ENCODE peak calls at places on chromosome 1, in seven cellular contexts. One of them, this sample, is unnamed.

GRCh38 chr1:203039609-203040517 is 13.6 kb downstream of the PPFIA4 start:
- DNase-seq in A172: no peak
- DNase-seq in HFFc6: no peak
- DNase-seq in neuronal stem cell: no peak
- DNase-seq in choroid plexus epithelial cell: no peak
- DNase-seq in stimulated activated effector memory CD8-positive, alpha-beta T cell treated with anti-CD3 and anti-CD28 coated beads, Interleukin-12 subunit alpha, Interleukin-12 subunit beta, amount 100 ng/mL, for 72 hours: no peak
- DNase-seq in effector CD4-positive, alpha-beta T cell: no peak
- DNase-seq in this sample: no peak

GRCh38 chr1:208183977-208184901 is 59.9 kb downstream of the PLXNA2 start:
- DNase-seq in A172: peak; percentile 99
- DNase-seq in effector CD4-positive, alpha-beta T cell: no peak
- DNase-seq in HFFc6: peak; percentile 96
- DNase-seq in choroid plexus epithelial cell: peak; percentile 62
- DNase-seq in neuronal stem cell: no peak
- DNase-seq in stimulated activated effector memory CD8-positive, alpha-beta T cell treated with anti-CD3 and anti-CD28 coated beads, Interleukin-12 subunit alpha, Interleukin-12 subunit beta, amount 100 ng/mL, for 72 hours: no peak
- DNase-seq in this sample: peak; percentile 57

GRCh38 chr1:150876111-150876434 is 326 bp downstream of the ARNT start:
- DNase-seq in HFFc6: peak; percentile 22
- DNase-seq in neuronal stem cell: no peak
- DNase-seq in effector CD4-positive, alpha-beta T cell: no peak
- DNase-seq in A172: peak; percentile 72
- DNase-seq in stimulated activated effector memory CD8-positive, alpha-beta T cell treated with anti-CD3 and anti-CD28 coated beads, Interleukin-12 subunit alpha, Interleukin-12 subunit beta, amount 100 ng/mL, for 72 hours: no peak
- DNase-seq in choroid plexus epithelial cell: peak; percentile 78
- DNase-seq in this sample: peak; percentile 77

GRCh38 chr1:113074237-113074636 is 1.2 kb downstream of the LRIG2 start:
- DNase-seq in HFFc6: no peak
- DNase-seq in choroid plexus epithelial cell: peak; percentile 42
- DNase-seq in stimulated activated effector memory CD8-positive, alpha-beta T cell treated with anti-CD3 and anti-CD28 coated beads, Interleukin-12 subunit alpha, Interleukin-12 subunit beta, amount 100 ng/mL, for 72 hours: no peak
- DNase-seq in neuronal stem cell: no peak
- DNase-seq in effector CD4-positive, alpha-beta T cell: no peak
- DNase-seq in A172: peak; percentile 4
- DNase-seq in this sample: no peak

GRCh38 chr1:2154022-2154421 is 40.5 kb downstream of the FAAP20 start:
- DNase-seq in neuronal stem cell: no peak
- DNase-seq in choroid plexus epithelial cell: no peak
- DNase-seq in A172: no peak
- DNase-seq in effector CD4-positive, alpha-beta T cell: no peak
- DNase-seq in stimulated activated effector memory CD8-positive, alpha-beta T cell treated with anti-CD3 and anti-CD28 coated beads, Interleukin-12 subunit alpha, Interleukin-12 subunit beta, amount 100 ng/mL, for 72 hours: no peak
- DNase-seq in HFFc6: no peak
- DNase-seq in this sample: no peak

GRCh38 chr1:112589766-112590165 is 29.2 kb downstream of the ST7L start:
- DNase-seq in effector CD4-positive, alpha-beta T cell: no peak
- DNase-seq in stimulated activated effector memory CD8-positive, alpha-beta T cell treated with anti-CD3 and anti-CD28 coated beads, Interleukin-12 subunit alpha, Interleukin-12 subunit beta, amount 100 ng/mL, for 72 hours: no peak
- DNase-seq in A172: no peak
- DNase-seq in HFFc6: no peak
- DNase-seq in choroid plexus epithelial cell: no peak
- DNase-seq in neuronal stem cell: no peak
- DNase-seq in this sample: no peak

GRCh38 chr1:174818951-174819350 is 180.8 kb upstream of the CACYBP start:
- DNase-seq in effector CD4-positive, alpha-beta T cell: no peak
- DNase-seq in HFFc6: peak; percentile 70
- DNase-seq in choroid plexus epithelial cell: no peak
- DNase-seq in stimulated activated effector memory CD8-positive, alpha-beta T cell treated with anti-CD3 and anti-CD28 coated beads, Interleukin-12 subunit alpha, Interleukin-12 subunit beta, amount 100 ng/mL, for 72 hours: no peak
- DNase-seq in neuronal stem cell: no peak
- DNase-seq in A172: peak; percentile 70
- DNase-seq in this sample: no peak

GRCh38 chr1:226946841-226947240 is 6.7 kb downstream of the COQ8A start:
- DNase-seq in HFFc6: no peak
- DNase-seq in stimulated activated effector memory CD8-positive, alpha-beta T cell treated with anti-CD3 and anti-CD28 coated beads, Interleukin-12 subunit alpha, Interleukin-12 subunit beta, amount 100 ng/mL, for 72 hours: no peak
- DNase-seq in neuronal stem cell: no peak
- DNase-seq in A172: no peak
- DNase-seq in choroid plexus epithelial cell: no peak
- DNase-seq in effector CD4-positive, alpha-beta T cell: no peak
- DNase-seq in this sample: no peak

GRCh38 chr1:5514519-5515183 is 477.6 kb downstream of the NPHP4 start:
- DNase-seq in effector CD4-positive, alpha-beta T cell: peak; percentile 57
- DNase-seq in HFFc6: peak; percentile 27
- DNase-seq in neuronal stem cell: peak; percentile 48
- DNase-seq in A172: peak; percentile 8
- DNase-seq in stimulated activated effector memory CD8-positive, alpha-beta T cell treated with anti-CD3 and anti-CD28 coated beads, Interleukin-12 subunit alpha, Interleukin-12 subunit beta, amount 100 ng/mL, for 72 hours: peak; percentile 61
- DNase-seq in choroid plexus epithelial cell: peak; percentile 56
- DNase-seq in this sample: peak; percentile 46